ENCODE peak calls at places on chromosomes 11 and 22, in four cellular contexts. X is K562, W is WTC11, A is HepG2. B is an unnamed sample.

GRCh38 chr11:88535916-88536547 is 198.5 kb upstream of the CTSC start:
- DNase-seq in X (no peak), W (no peak), A (peak; percentile 5), B (no peak)

GRCh38 chr11:132332521-132332920 is 962.1 kb downstream of the NTM start:
- DNase-seq in X (no peak), W (peak; percentile 44), A (no peak), B (no peak)

GRCh38 chr22:39215430-39216142 is 29.2 kb downstream of the PDGFB start:
- DNase-seq in X (peak; percentile 54), W (peak; percentile 58), A (no peak), B (no peak)

GRCh38 chr11:108220721-108221346 is 1.6 kb downstream of the NPAT start:
- DNase-seq in X (no peak), W (no peak), A (no peak), B (no peak)

GRCh38 chr22:41030891-41031290 is 61.5 kb upstream of the EP300 start:
- DNase-seq in X (no peak), W (no peak), A (no peak), B (no peak)

GRCh38 chr11:55497068-55497467 is 57.2 kb upstream of the OR4C15 start:
- DNase-seq in X (no peak), W (no peak), A (no peak), B (no peak)

GRCh38 chr11:58829736-58830135 is 14.8 kb downstream of the GLYATL2 start:
- DNase-seq in X (no peak), W (no peak), A (no peak), B (no peak)

GRCh38 chr11:15195454-15196200 is 80.9 kb downstream of the INSC start:
- DNase-seq in X (no peak), W (no peak), A (peak; percentile 55), B (no peak)

GRCh38 chr11:14414470-14415461 is 55.8 kb upstream of the RRAS2 start:
- DNase-seq in X (peak; percentile 65), W (no peak), A (no peak), B (peak; percentile 41)

GRCh38 chr11:65502274-65502851 is 3.5 kb downstream of the MALAT1 start:
- DNase-seq in X (peak; percentile 22), W (no peak), A (no peak), B (no peak)
- TF ChIP-seq TCF7 in X (no peak), W (no peak), A (no peak), B (peak; percentile 20)

DNA sequence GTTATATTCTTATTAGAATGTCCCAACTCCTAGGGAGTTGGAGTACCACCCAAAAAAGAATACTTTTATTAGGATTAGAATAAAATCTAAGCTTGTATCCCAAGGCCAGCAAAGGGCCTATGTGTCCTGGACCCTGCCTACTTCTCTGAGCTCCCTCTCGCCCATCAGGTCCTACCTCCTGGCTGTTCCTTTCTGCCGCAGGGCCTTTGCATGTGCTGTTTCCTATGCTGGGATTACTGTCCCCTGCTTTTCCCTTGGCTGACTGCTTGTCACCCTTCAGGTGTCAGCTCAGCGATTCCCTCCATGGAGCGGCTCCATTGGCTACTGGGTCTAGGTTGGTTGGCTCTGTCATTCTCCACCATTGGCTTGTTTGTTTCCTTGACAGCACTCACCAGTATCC is 13.4 kb downstream of the MYO7A start:
- DNase-seq in X (no peak), W (no peak), A (no peak), B (no peak)
- TF ChIP-seq TCF7 in X (no peak), W (no peak), A (no peak), B (no peak)

DNA sequence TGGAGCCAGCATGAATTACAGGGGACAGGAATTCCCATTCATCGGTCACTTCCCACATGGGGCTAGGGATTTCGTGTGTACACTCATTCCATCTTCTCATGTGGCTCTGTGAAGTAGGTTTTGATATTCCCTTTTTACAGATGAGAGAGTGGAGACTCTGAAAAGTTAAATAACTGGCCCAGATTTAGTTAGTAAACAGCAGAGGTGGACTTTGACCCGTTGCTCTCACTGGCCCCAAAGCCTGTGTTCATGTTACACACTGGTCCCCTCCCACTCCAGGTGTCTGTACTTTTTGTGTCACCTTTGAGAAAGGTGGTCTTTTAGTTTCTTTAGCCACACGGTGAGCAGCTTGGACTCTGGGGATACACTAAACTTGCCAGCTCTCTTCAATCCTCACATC is 108.5 kb downstream of the MICAL2 start:
- DNase-seq in X (no peak), W (no peak), A (peak; percentile 76), B (no peak)
- TF ChIP-seq TCF7 in X (no peak), W (no peak), A (no peak), B (no peak)

GRCh38 chr11:9569588-9570164 is 3.8 kb upstream of the WEE1 start:
- DNase-seq in X (no peak), W (no peak), A (no peak), B (no peak)

GRCh38 chr11:9573054-9573774 is at the start of gene WEE1:
- DNase-seq in X (peak; percentile 95), W (peak; percentile 99), A (peak; percentile 94), B (peak; percentile 86)

GRCh38 chr11:9570313-9570712 is 3.2 kb upstream of the WEE1 start:
- DNase-seq in X (no peak), W (no peak), A (no peak), B (no peak)

GRCh38 chr11:9571766-9572120 is 1.7 kb upstream of the WEE1 start:
- DNase-seq in X (no peak), W (no peak), A (no peak), B (no peak)

GRCh38 chr11:9571071-9571765 is 2.3 kb upstream of the WEE1 start:
- DNase-seq in X (no peak), W (no peak), A (no peak), B (no peak)
- TF ChIP-seq TCF7 in X (no peak), W (no peak), A (no peak), B (no peak)

GRCh38 chr11:86610559-86611341 is 61.7 kb downstream of the ME3 start:
- DNase-seq in X (no peak), W (peak; percentile 15), A (peak; percentile 16), B (no peak)

GRCh38 chr11:86606849-86607481 is 65.5 kb downstream of the ME3 start:
- DNase-seq in X (no peak), W (no peak), A (no peak), B (no peak)

GRCh38 chr11:86606270-86606848 is 66.1 kb downstream of the ME3 start:
- DNase-seq in X (no peak), W (no peak), A (no peak), B (no peak)

DNA sequence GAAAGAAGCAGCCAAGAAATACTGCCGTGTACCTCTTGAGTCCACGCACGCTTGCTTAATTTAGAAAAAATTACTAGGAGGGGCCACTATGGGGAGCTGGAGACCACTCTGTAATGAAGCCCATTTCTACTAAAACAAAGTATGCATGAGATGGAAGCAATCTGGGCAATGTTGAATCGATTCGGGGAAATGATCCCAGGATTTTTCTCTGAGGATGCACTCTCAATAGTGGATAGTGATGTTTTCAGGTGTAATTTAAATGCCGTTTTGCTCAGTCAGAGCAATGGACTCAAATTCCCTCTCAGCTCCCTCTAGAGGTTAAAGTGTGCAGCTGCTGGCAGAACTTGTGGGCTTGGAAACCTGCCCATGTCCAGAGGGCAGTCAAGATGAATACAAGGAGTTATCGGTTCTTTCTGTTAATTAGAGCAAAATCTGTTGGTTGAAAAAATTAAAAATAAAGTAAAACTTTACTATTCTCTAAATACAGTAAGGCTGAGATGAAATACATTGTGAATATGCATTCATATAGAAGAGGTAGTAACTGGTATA is 64.1 kb downstream of the ME3 start:
- DNase-seq in X (peak; percentile 76), W (peak; percentile 56), A (peak; percentile 60), B (peak; percentile 21)
- TF ChIP-seq TCF7 in X (no peak), W (no peak), A (no peak), B (no peak)

GRCh38 chr11:12275818-12276217 is 101.6 kb upstream of the PARVA start:
- DNase-seq in X (no peak), W (no peak), A (no peak), B (no peak)
- TF ChIP-seq TCF7 in X (no peak), W (no peak), A (no peak), B (no peak)

GRCh38 chr11:121800240-121800639 is 315.8 kb downstream of the BLID start:
- DNase-seq in X (no peak), W (no peak), A (no peak), B (no peak)

GRCh38 chr11:121797496-121797895 is 318.5 kb downstream of the BLID start:
- DNase-seq in X (no peak), W (no peak), A (no peak), B (no peak)

GRCh38 chr11:121802542-121802941 is 313.5 kb downstream of the BLID start:
- DNase-seq in X (no peak), W (peak; percentile 37), A (no peak), B (no peak)

GRCh38 chr11:121800704-121801516 is 315.1 kb downstream of the BLID start:
- DNase-seq in X (no peak), W (peak; percentile 79), A (no peak), B (no peak)

DNA sequence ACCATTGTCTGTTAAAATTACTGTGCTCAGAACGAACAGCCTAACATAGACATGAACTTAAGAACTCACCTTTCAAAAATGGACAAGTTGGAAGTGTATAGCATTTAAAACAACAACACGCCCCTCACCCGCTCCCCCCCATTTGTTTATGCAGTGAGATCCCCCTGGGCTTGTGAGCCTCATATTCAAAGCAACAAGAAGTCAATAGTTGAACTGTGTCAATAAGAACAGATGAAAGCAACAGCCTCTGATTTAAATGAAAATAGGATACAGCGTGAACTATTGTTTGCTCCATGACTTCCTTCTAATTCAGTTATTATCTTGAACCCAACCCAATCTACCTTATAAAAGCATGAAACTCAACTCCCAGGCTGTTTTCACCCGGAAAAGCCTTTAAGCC is 314.2 kb downstream of the BLID start:
- DNase-seq in X (no peak), W (no peak), A (no peak), B (no peak)
- TF ChIP-seq TCF7 in X (no peak), W (no peak), A (no peak), B (no peak)

GRCh38 chr22:48659393-48659792 is 1168.3 kb downstream of the BRD1 start:
- DNase-seq in X (no peak), W (no peak), A (no peak), B (no peak)

GRCh38 chr22:48660104-48660794 is 1167.4 kb downstream of the BRD1 start:
- DNase-seq in X (no peak), W (no peak), A (no peak), B (no peak)

GRCh38 chr22:48661984-48662383 is 1165.7 kb downstream of the BRD1 start:
- DNase-seq in X (no peak), W (no peak), A (no peak), B (no peak)

GRCh38 chr22:48662476-48663150 is 1165.1 kb downstream of the BRD1 start:
- DNase-seq in X (no peak), W (no peak), A (no peak), B (no peak)

GRCh38 chr22:48660795-48661740 is 1166.6 kb downstream of the BRD1 start:
- DNase-seq in X (no peak), W (no peak), A (no peak), B (no peak)
- TF ChIP-seq TCF7 in X (no peak), W (no peak), A (no peak), B (no peak)

GRCh38 chr11:26958650-26959049 is 35.3 kb upstream of the FIBIN start:
- DNase-seq in X (no peak), W (no peak), A (no peak), B (no peak)

GRCh38 chr11:26964335-26964734 is 29.6 kb upstream of the FIBIN start:
- DNase-seq in X (no peak), W (no peak), A (no peak), B (no peak)

GRCh38 chr11:26958005-26958404 is 35.9 kb upstream of the FIBIN start:
- DNase-seq in X (no peak), W (no peak), A (no peak), B (no peak)

GRCh38 chr11:26960265-26960664 is 33.6 kb upstream of the FIBIN start:
- DNase-seq in X (no peak), W (no peak), A (no peak), B (no peak)

GRCh38 chr11:26963764-26964163 is 30.1 kb upstream of the FIBIN start:
- DNase-seq in X (no peak), W (no peak), A (no peak), B (no peak)
- TF ChIP-seq TCF7 in X (no peak), W (no peak), A (no peak), B (no peak)